ENCODE peak calls at places on chromosome 1, in four cellular contexts. S is endothelial cell, W is HEK293T, O is mammary epithelial cell. G is an unnamed sample.

GRCh38 chr1:171032822-171033702 is 57.6 kb upstream of the FMO3 start:
- DNase-seq in W (no peak), O (no peak), S (no peak), G (no peak)

GRCh38 chr1:151037032-151037431 is 646 bp downstream of the BNIPL start:
- DNase-seq in O (no peak), S (no peak), W (no peak), G (no peak)

GRCh38 chr1:231162300-231162969 is 577 bp downstream of the TRIM67 start:
- DNase-seq in W (peak; percentile 80), O (peak; percentile 44), S (peak; percentile 66), G (no peak)

GRCh38 chr1:240492832-240493440 is 119.0 kb downstream of the GREM2 start:
- DNase-seq in O (no peak), W (peak; percentile 73), S (peak; percentile 71), G (no peak)

GRCh38 chr1:99565606-99566289 is 80.2 kb upstream of the PALMD start:
- DNase-seq in S (no peak), W (no peak), O (peak; percentile 82), G (no peak)

GRCh38 chr1:112625696-112626095 is 6.1 kb downstream of the CAPZA1 start:
- DNase-seq in S (no peak), O (peak; percentile 19), W (no peak), G (no peak)

GRCh38 chr1:205294175-205294913 is 27.2 kb downstream of the NUAK2 start:
- DNase-seq in S (no peak), W (no peak), O (peak; percentile 93), G (no peak)

GRCh38 chr1:150551784-150552691 is 2.8 kb downstream of the ADAMTSL4 start:
- DNase-seq in W (no peak), O (peak; percentile 70), S (no peak), G (no peak)

G was measured in cortex of kidney.